ENCODE peak calls at places on chromosome 4, in ten cellular contexts. One of them, this sample, is unnamed.
A peak's percentile ranks its signal among the peaks of the same experiment; 100 is the strongest.

GRCh38 chr4:74244049-74244448 is 64.2 kb upstream of the EPGN start:
- DNase-seq in right lobe of liver: no peak
- DNase-seq in A549: no peak
- DNase-seq in uterus: no peak
- DNase-seq in sigmoid colon: no peak
- DNase-seq in IMR-90: no peak
- DNase-seq in HepG2: no peak
- DNase-seq in ovary: no peak
- DNase-seq in tibial nerve: no peak
- DNase-seq in esophagus squamous epithelium: no peak
- DNase-seq in this sample: no peak

GRCh38 chr4:74158561-74159396 is 861 bp downstream of the MTHFD2L start:
- DNase-seq in right lobe of liver: no peak
- DNase-seq in A549: no peak
- DNase-seq in uterus: no peak
- DNase-seq in sigmoid colon: no peak
- DNase-seq in IMR-90: peak; percentile 46
- DNase-seq in HepG2: no peak
- DNase-seq in ovary: no peak
- DNase-seq in tibial nerve: no peak
- DNase-seq in esophagus squamous epithelium: no peak
- DNase-seq in this sample: no peak

GRCh38 chr4:101128473-101128872 is 218.9 kb downstream of the PPP3CA start:
- DNase-seq in right lobe of liver: no peak
- DNase-seq in A549: no peak
- DNase-seq in uterus: no peak
- DNase-seq in sigmoid colon: no peak
- DNase-seq in IMR-90: no peak
- DNase-seq in HepG2: no peak
- DNase-seq in ovary: no peak
- DNase-seq in tibial nerve: no peak
- DNase-seq in esophagus squamous epithelium: no peak
- DNase-seq in this sample: no peak

GRCh38 chr4:122584517-122584916 is 36.3 kb downstream of the IL21 start:
- DNase-seq in right lobe of liver: no peak
- DNase-seq in A549: no peak
- DNase-seq in uterus: no peak
- DNase-seq in sigmoid colon: no peak
- DNase-seq in IMR-90: peak; percentile 82
- DNase-seq in HepG2: no peak
- DNase-seq in ovary: no peak
- DNase-seq in tibial nerve: no peak
- DNase-seq in esophagus squamous epithelium: no peak
- DNase-seq in this sample: no peak

GRCh38 chr4:70778888-70779422 is 57.2 kb downstream of the RUFY3 start:
- DNase-seq in right lobe of liver: no peak
- DNase-seq in A549: no peak
- DNase-seq in uterus: no peak
- DNase-seq in sigmoid colon: no peak
- DNase-seq in IMR-90: peak; percentile 92
- DNase-seq in HepG2: no peak
- DNase-seq in ovary: no peak
- DNase-seq in tibial nerve: no peak
- DNase-seq in esophagus squamous epithelium: no peak
- DNase-seq in this sample: no peak

GRCh38 chr4:16532240-16532990 is 306.1 kb upstream of the TAPT1 start:
- DNase-seq in right lobe of liver: no peak
- DNase-seq in A549: no peak
- DNase-seq in uterus: peak; percentile 48
- DNase-seq in sigmoid colon: no peak
- DNase-seq in IMR-90: peak; percentile 91
- DNase-seq in HepG2: no peak
- DNase-seq in ovary: peak; percentile 41
- DNase-seq in tibial nerve: no peak
- DNase-seq in esophagus squamous epithelium: no peak
- DNase-seq in this sample: no peak

GRCh38 chr4:11218692-11219091 is 210.0 kb downstream of the HS3ST1 start:
- DNase-seq in right lobe of liver: no peak
- DNase-seq in A549: no peak
- DNase-seq in uterus: no peak
- DNase-seq in sigmoid colon: no peak
- DNase-seq in IMR-90: no peak
- DNase-seq in HepG2: no peak
- DNase-seq in ovary: no peak
- DNase-seq in tibial nerve: no peak
- DNase-seq in esophagus squamous epithelium: no peak
- DNase-seq in this sample: no peak

GRCh38 chr4:8820178-8821102 is 51.2 kb downstream of the HMX1 start:
- DNase-seq in right lobe of liver: no peak
- DNase-seq in A549: no peak
- DNase-seq in uterus: no peak
- DNase-seq in sigmoid colon: peak; percentile 32
- DNase-seq in IMR-90: no peak
- DNase-seq in HepG2: no peak
- DNase-seq in ovary: no peak
- DNase-seq in tibial nerve: no peak
- DNase-seq in esophagus squamous epithelium: no peak
- DNase-seq in this sample: no peak

GRCh38 chr4:139564502-139564901 is 8.5 kb upstream of the SETD7 start:
- DNase-seq in right lobe of liver: no peak
- DNase-seq in A549: no peak
- DNase-seq in uterus: no peak
- DNase-seq in sigmoid colon: no peak
- DNase-seq in IMR-90: no peak
- DNase-seq in HepG2: no peak
- DNase-seq in ovary: no peak
- DNase-seq in tibial nerve: no peak
- DNase-seq in esophagus squamous epithelium: no peak
- DNase-seq in this sample: no peak

GRCh38 chr4:130249002-130249401 is 1153.0 kb downstream of the C4orf33 start:
- DNase-seq in right lobe of liver: no peak
- DNase-seq in A549: no peak
- DNase-seq in uterus: no peak
- DNase-seq in sigmoid colon: no peak
- DNase-seq in IMR-90: no peak
- DNase-seq in HepG2: no peak
- DNase-seq in ovary: no peak
- DNase-seq in tibial nerve: no peak
- DNase-seq in esophagus squamous epithelium: no peak
- DNase-seq in this sample: no peak

GRCh38 chr4:22688236-22688635 is 4.5 kb upstream of the GBA3 start:
- DNase-seq in right lobe of liver: no peak
- DNase-seq in A549: no peak
- DNase-seq in uterus: no peak
- DNase-seq in sigmoid colon: no peak
- DNase-seq in IMR-90: no peak
- DNase-seq in HepG2: no peak
- DNase-seq in ovary: no peak
- DNase-seq in tibial nerve: no peak
- DNase-seq in esophagus squamous epithelium: no peak
- DNase-seq in this sample: no peak

DNA sequence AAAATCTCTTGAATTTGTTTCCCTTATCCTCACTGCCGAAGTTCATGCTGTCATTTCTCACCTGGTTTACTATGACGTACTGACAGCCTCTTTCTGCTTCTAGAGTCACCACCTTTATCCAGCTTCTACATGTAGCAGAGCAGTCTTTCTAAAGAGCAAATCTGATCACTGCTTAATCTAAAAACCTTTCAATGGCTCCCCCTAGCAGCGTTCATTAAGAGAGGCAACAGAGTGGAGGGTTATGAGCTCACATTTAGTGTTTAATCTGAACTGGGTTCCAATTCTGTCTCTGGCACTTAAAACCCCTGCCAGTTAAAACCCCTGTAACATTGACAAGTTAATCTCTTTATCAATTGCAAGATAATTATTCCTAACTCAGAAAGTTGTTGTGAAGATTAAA is 4.4 kb downstream of the RBPJ start:
- DNase-seq in right lobe of liver: no peak
- DNase-seq in A549: no peak
- DNase-seq in uterus: no peak
- DNase-seq in sigmoid colon: no peak
- DNase-seq in IMR-90: peak; percentile 67
- DNase-seq in HepG2: peak; percentile 42
- DNase-seq in ovary: no peak
- DNase-seq in tibial nerve: no peak
- DNase-seq in esophagus squamous epithelium: no peak
- DNase-seq in this sample: no peak
- H3K4me3 ChIP-seq in right lobe of liver: no peak overlapping the region
- H3K4me3 ChIP-seq in A549: no peak overlapping the region
- H3K4me3 ChIP-seq in uterus: no peak overlapping the region
- H3K4me3 ChIP-seq in sigmoid colon: no peak overlapping the region
- H3K4me3 ChIP-seq in IMR-90: no peak overlapping the region
- H3K4me3 ChIP-seq in HepG2: no peak overlapping the region
- H3K4me3 ChIP-seq in ovary: no peak overlapping the region
- H3K4me3 ChIP-seq in tibial nerve: no peak overlapping the region
- H3K4me3 ChIP-seq in esophagus squamous epithelium: no peak overlapping the region
- H3K4me3 ChIP-seq in this sample: no peak overlapping the region

GRCh38 chr4:13276357-13276756 is 207.8 kb downstream of the RAB28 start:
- DNase-seq in right lobe of liver: no peak
- DNase-seq in A549: no peak
- DNase-seq in uterus: no peak
- DNase-seq in sigmoid colon: no peak
- DNase-seq in IMR-90: no peak
- DNase-seq in HepG2: no peak
- DNase-seq in ovary: no peak
- DNase-seq in tibial nerve: no peak
- DNase-seq in esophagus squamous epithelium: no peak
- DNase-seq in this sample: no peak
- H3K9me3 ChIP-seq in right lobe of liver: peaks cover 7% of the 10 kb centered on the region
- H3K9me3 ChIP-seq in A549: no peaks in the 10 kb centered on the region
- H3K9me3 ChIP-seq in uterus: no peaks in the 10 kb centered on the region
- H3K9me3 ChIP-seq in sigmoid colon: no peaks in the 10 kb centered on the region
- H3K9me3 ChIP-seq in IMR-90: peaks cover 12% of the 10 kb centered on the region
- H3K9me3 ChIP-seq in HepG2: peaks cover 13% of the 10 kb centered on the region
- H3K9me3 ChIP-seq in ovary: no peaks in the 10 kb centered on the region
- H3K9me3 ChIP-seq in tibial nerve: no peaks in the 10 kb centered on the region
- H3K9me3 ChIP-seq in esophagus squamous epithelium: peaks cover 52% of the 10 kb centered on the region
- H3K9me3 ChIP-seq in this sample: no peaks in the 10 kb centered on the region

GRCh38 chr4:25633541-25633940 is 22.1 kb upstream of the SLC34A2 start:
- DNase-seq in right lobe of liver: no peak
- DNase-seq in A549: no peak
- DNase-seq in uterus: no peak
- DNase-seq in sigmoid colon: peak; percentile 28
- DNase-seq in IMR-90: no peak
- DNase-seq in HepG2: no peak
- DNase-seq in ovary: no peak
- DNase-seq in tibial nerve: no peak
- DNase-seq in esophagus squamous epithelium: no peak
- DNase-seq in this sample: no peak

GRCh38 chr4:25632135-25632534 is 23.5 kb upstream of the SLC34A2 start:
- DNase-seq in right lobe of liver: no peak
- DNase-seq in A549: no peak
- DNase-seq in uterus: no peak
- DNase-seq in sigmoid colon: peak; percentile 2
- DNase-seq in IMR-90: no peak
- DNase-seq in HepG2: no peak
- DNase-seq in ovary: no peak
- DNase-seq in tibial nerve: no peak
- DNase-seq in esophagus squamous epithelium: no peak
- DNase-seq in this sample: no peak

GRCh38 chr4:25628441-25628840 is 27.2 kb upstream of the SLC34A2 start:
- DNase-seq in right lobe of liver: no peak
- DNase-seq in A549: no peak
- DNase-seq in uterus: no peak
- DNase-seq in sigmoid colon: peak; percentile 9
- DNase-seq in IMR-90: no peak
- DNase-seq in HepG2: no peak
- DNase-seq in ovary: no peak
- DNase-seq in tibial nerve: no peak
- DNase-seq in esophagus squamous epithelium: no peak
- DNase-seq in this sample: no peak
- TF ChIP-seq POLR2A in right lobe of liver: no peak
- TF ChIP-seq POLR2A in A549: no peak
- TF ChIP-seq POLR2A in uterus: no peak
- TF ChIP-seq POLR2A in sigmoid colon: no peak
- TF ChIP-seq POLR2A in IMR-90: no peak
- TF ChIP-seq POLR2A in HepG2: no peak
- TF ChIP-seq POLR2A in ovary: no peak
- TF ChIP-seq POLR2A in tibial nerve: no peak
- TF ChIP-seq POLR2A in esophagus squamous epithelium: no peak
- TF ChIP-seq POLR2A in this sample: no peak

GRCh38 chr4:26173619-26174018 is 147.2 kb upstream of the RBPJ start:
- DNase-seq in right lobe of liver: no peak
- DNase-seq in A549: no peak
- DNase-seq in uterus: no peak
- DNase-seq in sigmoid colon: no peak
- DNase-seq in IMR-90: peak; percentile 93
- DNase-seq in HepG2: no peak
- DNase-seq in ovary: no peak
- DNase-seq in tibial nerve: no peak
- DNase-seq in esophagus squamous epithelium: no peak
- DNase-seq in this sample: no peak
- H3K4me3 ChIP-seq in right lobe of liver: no peak overlapping the region
- H3K4me3 ChIP-seq in A549: no peak overlapping the region
- H3K4me3 ChIP-seq in uterus: no peak overlapping the region
- H3K4me3 ChIP-seq in sigmoid colon: no peak overlapping the region
- H3K4me3 ChIP-seq in IMR-90: no peak overlapping the region
- H3K4me3 ChIP-seq in HepG2: no peak overlapping the region
- H3K4me3 ChIP-seq in ovary: no peak overlapping the region
- H3K4me3 ChIP-seq in tibial nerve: no peak overlapping the region
- H3K4me3 ChIP-seq in esophagus squamous epithelium: no peak overlapping the region
- H3K4me3 ChIP-seq in this sample: no peak overlapping the region

GRCh38 chr4:168931215-168931650 is 78.8 kb downstream of the CBR4 start:
- DNase-seq in right lobe of liver: no peak
- DNase-seq in A549: no peak
- DNase-seq in uterus: no peak
- DNase-seq in sigmoid colon: peak; percentile 65
- DNase-seq in IMR-90: no peak
- DNase-seq in HepG2: no peak
- DNase-seq in ovary: no peak
- DNase-seq in tibial nerve: no peak
- DNase-seq in esophagus squamous epithelium: no peak
- DNase-seq in this sample: no peak
- H3K9me3 ChIP-seq in right lobe of liver: peaks cover 5% of the 10 kb centered on the region
- H3K9me3 ChIP-seq in A549: peaks cover 30% of the 10 kb centered on the region
- H3K9me3 ChIP-seq in uterus: peaks cover 8% of the 10 kb centered on the region
- H3K9me3 ChIP-seq in sigmoid colon: peaks cover 7% of the 10 kb centered on the region
- H3K9me3 ChIP-seq in IMR-90: peaks cover 20% of the 10 kb centered on the region
- H3K9me3 ChIP-seq in HepG2: peaks cover 12% of the 10 kb centered on the region
- H3K9me3 ChIP-seq in ovary: no peaks in the 10 kb centered on the region
- H3K9me3 ChIP-seq in tibial nerve: no peaks in the 10 kb centered on the region
- H3K9me3 ChIP-seq in esophagus squamous epithelium: peaks cover 40% of the 10 kb centered on the region
- H3K9me3 ChIP-seq in this sample: peaks cover 8% of the 10 kb centered on the region

GRCh38 chr4:6783111-6783981 is 819 bp downstream of the KIAA0232 start:
- DNase-seq in right lobe of liver: peak; percentile 96
- DNase-seq in A549: peak; percentile 73
- DNase-seq in uterus: peak; percentile 94
- DNase-seq in sigmoid colon: peak; percentile 95
- DNase-seq in IMR-90: peak; percentile 79
- DNase-seq in HepG2: peak; percentile 80
- DNase-seq in ovary: peak; percentile 94
- DNase-seq in tibial nerve: peak; percentile 83
- DNase-seq in esophagus squamous epithelium: no peak
- DNase-seq in this sample: peak; percentile 93
- TF ChIP-seq POLR2A in right lobe of liver: peak; percentile 86
- TF ChIP-seq POLR2A in A549: peak; percentile 27
- TF ChIP-seq POLR2A in uterus: peak; percentile 87
- TF ChIP-seq POLR2A in sigmoid colon: peak; percentile 77
- TF ChIP-seq POLR2A in IMR-90: peak; percentile 77
- TF ChIP-seq POLR2A in HepG2: peak; percentile 58
- TF ChIP-seq POLR2A in ovary: peak; percentile 83
- TF ChIP-seq POLR2A in tibial nerve: peak; percentile 88
- TF ChIP-seq POLR2A in esophagus squamous epithelium: peak; percentile 78
- TF ChIP-seq POLR2A in this sample: peak; percentile 94

This sample was measured in gastrocnemius medialis.